ENCODE peak calls at places on chromosomes 16 and 17, in six cellular contexts. W is GM12891; K is GM04504; L is HT-29; J is NCI-H69; E is effector memory CD8-positive, alpha-beta T cell. U is an unnamed sample.
A peak's percentile ranks its signal among the peaks of the same experiment; 100 is the strongest.

GRCh38 chr17:43801844-43802243 is 21.6 kb downstream of the CFAP97D1 start:
- DNase-seq in K (no peak), W (no peak), L (no peak), E (no peak), J (no peak), U (no peak)

GRCh38 chr17:68961204-68961893 is 6.2 kb upstream of the ABCA8 start:
- DNase-seq in J (no peak), E (no peak), L (no peak), K (no peak), W (no peak), U (no peak)

GRCh38 chr17:81420769-81421462 is 25.7 kb downstream of the BAHCC1 start:
- DNase-seq in J (no peak), K (no peak), L (no peak), W (no peak), E (no peak), U (no peak)

GRCh38 chr17:19247423-19247822 is 10.3 kb downstream of the EPN2 start:
- DNase-seq in W (no peak), K (no peak), E (no peak), J (peak; percentile 46), L (no peak), U (no peak)

GRCh38 chr16:23424292-23424958 is 28.6 kb downstream of the COG7 start:
- DNase-seq in L (peak; percentile 53), K (no peak), W (no peak), J (peak; percentile 95), E (no peak), U (no peak)

GRCh38 chr17:19539040-19539399 is 5.4 kb downstream of the SLC47A1 start:
- DNase-seq in L (no peak), E (no peak), J (no peak), K (no peak), W (no peak), U (no peak)

GRCh38 chr17:57085448-57086068 is 512 bp downstream of the AKAP1 start:
- DNase-seq in K (no peak), L (peak; percentile 68), W (no peak), J (peak; percentile 90), E (peak; percentile 39), U (peak; percentile 75)

GRCh38 chr17:45046536-45047125 is 4.8 kb downstream of the DCAKD start:
- DNase-seq in E (no peak), L (no peak), W (no peak), J (peak; percentile 35), K (no peak), U (no peak)

GRCh38 chr16:14564881-14565687 is 65.0 kb downstream of the PARN start:
- DNase-seq in L (no peak), J (peak; percentile 97), K (no peak), E (no peak), W (peak; percentile 18), U (no peak)

GRCh38 chr16:31877876-31878642 is 4.5 kb downstream of the ZNF267 start:
- DNase-seq in E (no peak), W (no peak), L (no peak), K (no peak), J (no peak), U (no peak)

GRCh38 chr17:3935140-3935542 is 18.9 kb upstream of the P2RX1 start:
- DNase-seq in E (no peak), K (no peak), W (peak; percentile 71), J (peak; percentile 59), L (peak; percentile 81), U (peak; percentile 27)

U was measured in immature natural killer cell.